ENCODE peak calls at places on chromosome 10, in eight cellular contexts. W is right lobe of liver, G is left ventricle myocardium inferior, E is body of pancreas, Z is upper lobe of right lung, I is cardiac fibroblast, X is HL-60, T is choroid plexus epithelial cell. B is an unnamed sample.

GRCh38 chr10:66755474-66755873 is 170.4 kb upstream of the LRRTM3 start:
- DNase-seq in E (no peak), X (no peak), Z (no peak), G (no peak), I (no peak), W (no peak), T (no peak), B (no peak)

GRCh38 chr10:127890935-127891334 is 1.8 kb downstream of the CLRN3 start:
- DNase-seq in Z (no peak), G (no peak), W (no peak), X (no peak), T (no peak), E (no peak), I (no peak), B (no peak)

GRCh38 chr10:4532976-4533375 is 293.0 kb upstream of the AKR1E2 start:
- DNase-seq in T (peak; percentile 55), E (no peak), I (peak; percentile 50), G (no peak), X (no peak), Z (no peak), W (no peak), B (no peak)

GRCh38 chr10:29811751-29812427 is 177.1 kb upstream of the SVIL start:
- DNase-seq in T (peak; percentile 96), I (peak; percentile 92), X (no peak), W (no peak), G (peak; percentile 15), Z (no peak), E (peak; percentile 66), B (peak; percentile 97)

GRCh38 chr10:104327745-104328635 is 10.3 kb downstream of the ITPRIP start:
- DNase-seq in W (no peak), I (peak; percentile 86), G (no peak), E (no peak), Z (no peak), T (peak; percentile 80), X (peak; percentile 72), B (peak; percentile 93)

GRCh38 chr10:118373786-118374185 is 31.7 kb upstream of the FAM204A start:
- DNase-seq in Z (no peak), E (no peak), W (no peak), T (peak; percentile 91), X (no peak), I (peak; percentile 73), G (no peak), B (peak; percentile 73)

GRCh38 chr10:13673165-13673564 is 86.4 kb downstream of the PRPF18 start:
- DNase-seq in E (no peak), W (no peak), Z (no peak), I (no peak), X (no peak), T (no peak), G (no peak), B (no peak)

GRCh38 chr10:30041394-30042105 is 17.8 kb downstream of the JCAD start:
- DNase-seq in I (no peak), Z (no peak), G (no peak), T (no peak), X (no peak), E (no peak), W (no peak), B (no peak)

GRCh38 chr10:84348860-84349259 is 20.5 kb downstream of the CCSER2 start:
- DNase-seq in X (no peak), W (no peak), E (no peak), Z (no peak), G (no peak), T (peak; percentile 51), I (peak; percentile 83), B (peak; percentile 84)

GRCh38 chr10:96339956-96340904 is 18.6 kb downstream of the OPALIN start:
- DNase-seq in Z (no peak), W (no peak), T (peak; percentile 88), G (peak; percentile 39), X (peak; percentile 63), I (peak; percentile 66), E (peak; percentile 79), B (peak; percentile 59)

GRCh38 chr10:130764651-130765050 is 546.9 kb downstream of the TCERG1L start:
- DNase-seq in W (no peak), E (no peak), T (no peak), I (no peak), G (no peak), X (no peak), Z (peak; percentile 47), B (no peak)

GRCh38 chr10:130790339-130790738 is 521.2 kb downstream of the TCERG1L start:
- DNase-seq in T (peak; percentile 0), W (no peak), I (no peak), Z (no peak), G (no peak), E (no peak), X (no peak), B (no peak)

GRCh38 chr10:99084161-99084560 is 151.5 kb downstream of the HPSE2 start:
- DNase-seq in I (no peak), G (no peak), X (no peak), Z (no peak), E (no peak), T (no peak), W (no peak), B (no peak)

GRCh38 chr10:66928000-66928770 is 2.3 kb downstream of the LRRTM3 start:
- DNase-seq in T (peak; percentile 1), Z (no peak), I (peak; percentile 46), G (no peak), W (no peak), X (no peak), E (no peak), B (no peak)

GRCh38 chr10:114900658-114901057 is 37.3 kb upstream of the TRUB1 start:
- DNase-seq in G (no peak), W (no peak), Z (no peak), X (no peak), T (no peak), I (no peak), E (no peak), B (no peak)

GRCh38 chr10:96626795-96627194 is 40.0 kb upstream of the TM9SF3 start:
- DNase-seq in W (no peak), X (no peak), G (no peak), T (no peak), Z (no peak), E (no peak), I (no peak), B (no peak)

GRCh38 chr10:44975487-44976331 is 2.9 kb downstream of the DEPP1 start:
- DNase-seq in G (no peak), I (peak; percentile 79), W (no peak), T (peak; percentile 95), X (peak; percentile 40), E (peak; percentile 82), Z (no peak), B (peak; percentile 81)

GRCh38 chr10:133326745-133327650 is 9.7 kb downstream of the CALY start:
- DNase-seq in G (no peak), X (no peak), Z (no peak), T (peak; percentile 42), E (no peak), I (no peak), W (no peak), B (peak; percentile 19)

GRCh38 chr10:133325761-133326463 is 10.8 kb downstream of the CALY start:
- DNase-seq in Z (no peak), T (no peak), W (no peak), G (no peak), E (no peak), X (no peak), I (no peak), B (no peak)

GRCh38 chr10:133324198-133324792 is 12.4 kb downstream of the CALY start:
- DNase-seq in X (peak; percentile 25), G (peak; percentile 52), I (peak; percentile 27), W (peak; percentile 72), T (peak; percentile 72), Z (peak; percentile 82), E (peak; percentile 72), B (peak; percentile 20)

GRCh38 chr10:133324857-133325260 is 11.8 kb downstream of the CALY start:
- DNase-seq in I (no peak), W (no peak), Z (no peak), E (no peak), G (no peak), X (no peak), T (no peak), B (no peak)

DNA sequence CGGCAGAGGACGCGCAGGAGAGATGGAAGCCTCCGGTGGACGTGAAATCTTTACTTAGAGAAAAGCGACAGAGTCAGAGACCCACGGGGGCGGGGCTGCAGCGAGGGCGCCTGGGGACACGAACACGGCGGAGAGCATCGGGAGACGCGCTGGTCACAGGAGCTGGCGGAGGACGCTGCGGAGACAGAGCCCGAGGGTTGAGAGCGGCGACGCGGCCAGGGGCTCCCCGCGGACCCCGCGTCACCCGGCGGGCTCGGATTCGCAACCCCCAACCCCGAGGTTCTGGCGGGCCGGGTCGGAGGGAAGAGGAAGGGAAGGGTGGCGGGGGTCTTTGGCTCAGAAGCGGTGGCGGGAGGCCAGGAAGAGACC is 11.3 kb downstream of the CALY start:
- DNase-seq in G (no peak), W (no peak), E (no peak), T (no peak), I (no peak), X (no peak), Z (no peak), B (no peak)
- H3K4me3 ChIP-seq in G (peak overlapping the region; percentile 61), W (no peak overlapping the region), E (no peak overlapping the region), T (peak overlapping the region; percentile 51), I (peak overlapping the region; percentile 23), X (no peak overlapping the region), Z (peak overlapping the region; percentile 23), B (peak overlapping the region; percentile 25)

DNA sequence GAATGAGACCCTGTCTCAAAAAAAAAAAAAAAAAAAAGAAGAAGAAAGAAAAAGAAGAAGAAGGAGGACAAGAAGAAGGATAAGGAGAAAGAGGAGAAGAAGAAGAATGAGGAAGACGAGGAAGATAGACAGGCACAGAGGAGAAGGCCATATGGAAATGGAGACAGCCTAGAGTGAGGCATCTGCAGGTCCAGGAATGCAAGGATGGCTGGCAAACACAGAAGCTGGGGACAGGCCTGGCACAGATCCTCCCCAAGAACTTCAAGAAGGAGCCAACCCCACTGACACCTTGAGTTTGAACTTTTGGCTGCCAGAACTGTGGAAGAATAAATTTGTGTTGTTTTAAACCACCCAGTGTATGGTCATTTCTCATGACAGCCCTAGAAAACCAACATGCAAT is 38.9 kb downstream of the SPOCK2 start:
- DNase-seq in T (no peak), W (no peak), G (no peak), Z (no peak), E (no peak), I (no peak), X (no peak), B (no peak)
- TF ChIP-seq CTCF in T (no peak), W (no peak), G (no peak), Z (no peak), E (no peak), I (no peak), X (no peak), B (no peak)

GRCh38 chr10:3196971-3197353 is 24.4 kb upstream of the PITRM1 start:
- DNase-seq in T (no peak), Z (no peak), G (no peak), E (no peak), X (no peak), W (no peak), I (no peak), B (no peak)
- H3K4me3 ChIP-seq in T (peak overlapping the region; percentile 33), Z (peak overlapping the region; percentile 30), G (peak overlapping the region; percentile 49), E (no peak overlapping the region), X (no peak overlapping the region), W (no peak overlapping the region), I (no peak overlapping the region), B (no peak overlapping the region)

DNA sequence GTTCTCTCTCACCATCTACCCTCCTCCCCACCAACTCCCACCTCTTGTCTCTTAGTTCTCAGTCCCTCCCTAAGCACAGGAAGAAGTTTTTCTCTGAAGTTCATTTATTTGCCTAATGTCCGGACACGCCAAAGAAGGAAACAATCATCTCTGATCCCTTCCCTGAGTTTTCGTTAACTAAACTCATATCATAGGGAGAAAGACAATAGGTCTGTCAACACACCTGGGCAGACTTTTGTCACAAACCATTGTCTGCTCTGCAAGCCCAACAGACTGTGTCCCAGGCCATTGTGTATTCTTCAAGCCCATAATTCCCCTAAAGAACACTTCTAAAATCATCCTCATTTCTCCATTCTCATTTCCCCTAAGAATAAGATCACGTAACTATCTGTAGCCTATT is 691.0 kb upstream of the MBL2 start:
- DNase-seq in W (no peak), Z (no peak), E (no peak), I (no peak), G (no peak), X (no peak), T (no peak), B (no peak)
- TF ChIP-seq CTCF in W (no peak), Z (no peak), E (no peak), I (no peak), G (no peak), X (no peak), T (no peak), B (no peak)

B was measured in astrocyte of the spinal cord.